ENCODE peak calls at places on chromosomes 7 and 10, in seven cellular contexts. K is AG04450, A is NCI-H460, F is T-helper 9 cell, X is COR-L47, W is HCT116, H is B cell. L is an unnamed sample.

GRCh38 chr7:29564455-29565185 is 985 bp downstream of the PRR15 start:
- DNase-seq in K (no peak), A (no peak), F (no peak), X (no peak), W (no peak), H (no peak), L (no peak)

GRCh38 chr7:6158424-6159096 is 113.9 kb downstream of the CYTH3 start:
- DNase-seq in K (no peak), A (no peak), F (no peak), X (no peak), W (no peak), H (no peak), L (no peak)

GRCh38 chr7:74625446-74625845 is 32.1 kb upstream of the GTF2I start:
- DNase-seq in K (peak; percentile 26), A (no peak), F (no peak), X (peak; percentile 2), W (no peak), H (no peak), L (no peak)

GRCh38 chr10:51878695-51879094 is 179.3 kb upstream of the CSTF2T start:
- DNase-seq in K (no peak), A (no peak), F (no peak), X (no peak), W (no peak), H (no peak), L (no peak)

GRCh38 chr7:55155351-55156117 is 136.7 kb downstream of the EGFR start:
- DNase-seq in K (no peak), A (no peak), F (no peak), X (no peak), W (no peak), H (no peak), L (no peak)

GRCh38 chr10:86292462-86293322 is 73.9 kb downstream of the GRID1 start:
- DNase-seq in K (no peak), A (no peak), F (no peak), X (no peak), W (no peak), H (no peak), L (no peak)

GRCh38 chr10:15103513-15103912 is 6.4 kb downstream of the RPP38 start:
- DNase-seq in K (no peak), A (no peak), F (no peak), X (no peak), W (no peak), H (no peak), L (no peak)

GRCh38 chr10:132328738-132329137 is 3.3 kb upstream of the LRRC27 start:
- DNase-seq in K (no peak), A (no peak), F (no peak), X (no peak), W (no peak), H (no peak), L (no peak)

GRCh38 chr10:132623996-132624846 is 86.6 kb downstream of the INPP5A start:
- DNase-seq in K (no peak), A (no peak), F (no peak), X (no peak), W (no peak), H (no peak), L (no peak)

GRCh38 chr7:5693529-5693928 is 87.9 kb downstream of the RNF216 start:
- DNase-seq in K (no peak), A (peak; percentile 5), F (no peak), X (no peak), W (no peak), H (peak; percentile 75), L (no peak)

GRCh38 chr10:11115337-11115736 is 97.7 kb downstream of the CELF2 start:
- DNase-seq in K (no peak), A (no peak), F (no peak), X (no peak), W (no peak), H (no peak), L (no peak)

GRCh38 chr7:82625377-82625776 is 181.8 kb upstream of the CACNA2D1 start:
- DNase-seq in K (no peak), A (no peak), F (no peak), X (no peak), W (no peak), H (no peak), L (no peak)

GRCh38 chr7:43454936-43455518 is 127.9 kb upstream of the STK17A start:
- DNase-seq in K (no peak), A (no peak), F (no peak), X (no peak), W (peak; percentile 19), H (peak; percentile 30), L (peak; percentile 16)

GRCh38 chr7:24560772-24561171 is 12.5 kb upstream of the PALS2 start:
- DNase-seq in K (no peak), A (no peak), F (no peak), X (no peak), W (no peak), H (no peak), L (no peak)

GRCh38 chr10:6348091-6348862 is 145.5 kb downstream of the PFKFB3 start:
- DNase-seq in K (no peak), A (no peak), F (peak; percentile 65), X (no peak), W (no peak), H (peak; percentile 89), L (peak; percentile 71)

GRCh38 chr7:150631084-150631824 is 931 bp downstream of the GIMAP6 start:
- DNase-seq in K (no peak), A (no peak), F (no peak), X (no peak), W (no peak), H (no peak), L (no peak)

GRCh38 chr10:78934499-78934898 is 134.3 kb upstream of the ZMIZ1 start:
- DNase-seq in K (no peak), A (no peak), F (no peak), X (no peak), W (no peak), H (no peak), L (no peak)

GRCh38 chr10:34061846-34062245 is 727.4 kb upstream of the NRP1 start:
- DNase-seq in K (no peak), A (no peak), F (no peak), X (no peak), W (no peak), H (no peak), L (no peak)

GRCh38 chr10:86310702-86311101 is 55.9 kb downstream of the GRID1 start:
- DNase-seq in K (no peak), A (no peak), F (no peak), X (no peak), W (no peak), H (no peak), L (no peak)

GRCh38 chr7:107811934-107812333 is 8.9 kb upstream of the SLC26A3 start:
- DNase-seq in K (no peak), A (no peak), F (no peak), X (no peak), W (no peak), H (no peak), L (no peak)

GRCh38 chr10:125014984-125015944 is 73.3 kb downstream of the ZRANB1 start:
- DNase-seq in K (no peak), A (no peak), F (no peak), X (no peak), W (no peak), H (no peak), L (no peak)

GRCh38 chr10:14665304-14665703 is 109.4 kb downstream of the FAM107B start:
- DNase-seq in K (no peak), A (no peak), F (no peak), X (peak; percentile 61), W (no peak), H (no peak), L (no peak)

GRCh38 chr7:133782470-133782869 is 344.7 kb upstream of the LRGUK start:
- DNase-seq in K (no peak), A (no peak), F (no peak), X (no peak), W (no peak), H (no peak), L (no peak)

GRCh38 chr7:157603005-157603404 is 266.2 kb downstream of the DNAJB6 start:
- DNase-seq in K (no peak), A (no peak), F (no peak), X (no peak), W (no peak), H (no peak), L (no peak)

GRCh38 chr7:1571261-1571650 is 1.4 kb upstream of the PSMG3 start:
- DNase-seq in K (no peak), A (peak; percentile 75), F (no peak), X (no peak), W (no peak), H (no peak), L (no peak)

GRCh38 chr7:101733713-101734475 is 83.5 kb upstream of the CUX1 start:
- DNase-seq in K (no peak), A (no peak), F (no peak), X (no peak), W (no peak), H (no peak), L (no peak)

GRCh38 chr10:61565819-61566560 is 96.7 kb upstream of the CABCOCO1 start:
- DNase-seq in K (no peak), A (no peak), F (no peak), X (no peak), W (no peak), H (no peak), L (no peak)

GRCh38 chr10:85235258-85235657 is 906.9 kb downstream of the CCSER2 start:
- DNase-seq in K (no peak), A (no peak), F (no peak), X (no peak), W (no peak), H (no peak), L (no peak)

GRCh38 chr10:33743429-33743857 is 409.0 kb upstream of the NRP1 start:
- DNase-seq in K (no peak), A (no peak), F (no peak), X (no peak), W (no peak), H (no peak), L (no peak)

GRCh38 chr10:30591249-30591670 is 38.3 kb downstream of the LYZL2 start:
- DNase-seq in K (peak; percentile 10), A (peak; percentile 43), F (peak; percentile 34), X (peak; percentile 7), W (peak; percentile 37), H (peak; percentile 74), L (peak; percentile 65)

GRCh38 chr10:21075880-21076279 is 178.8 kb upstream of the NEBL start:
- DNase-seq in K (no peak), A (no peak), F (no peak), X (no peak), W (no peak), H (no peak), L (no peak)

GRCh38 chr7:110050831-110051230 is 1040.1 kb upstream of the LRRN3 start:
- DNase-seq in K (no peak), A (no peak), F (no peak), X (no peak), W (no peak), H (no peak), L (no peak)

GRCh38 chr10:58807631-58808024 is 295.0 kb downstream of the BICC1 start:
- DNase-seq in K (no peak), A (no peak), F (no peak), X (no peak), W (no peak), H (no peak), L (no peak)

GRCh38 chr10:19133992-19134391 is 85.4 kb downstream of the MALRD1 start:
- DNase-seq in K (no peak), A (no peak), F (no peak), X (no peak), W (no peak), H (no peak), L (no peak)

GRCh38 chr7:108001759-108002725 is 919 bp downstream of the LAMB1 start:
- DNase-seq in K (no peak), A (no peak), F (no peak), X (peak; percentile 41), W (no peak), H (no peak), L (no peak)

GRCh38 chr10:114551310-114551972 is 106.6 kb downstream of the ABLIM1 start:
- DNase-seq in K (no peak), A (no peak), F (no peak), X (peak; percentile 54), W (no peak), H (no peak), L (no peak)

L was measured in CD4-positive, CD25-positive, alpha-beta regulatory T cell.